ENCODE peak calls at places on chromosomes 3 and 15, in six cellular contexts. F, D, R, N, W and B are unnamed samples.

GRCh38 chr3:131091768-131092167 is 65.1 kb downstream of the NEK11 start:
- DNase-seq in F (no peak), D (no peak), R (no peak), N (no peak), W (no peak), B (no peak)

GRCh38 chr3:124174463-124174862 is 182.5 kb upstream of the ROPN1 start:
- DNase-seq in F (peak; percentile 30), D (no peak), R (no peak), N (no peak), W (peak; percentile 2), B (no peak)

GRCh38 chr3:186002884-186003472 is 65.2 kb upstream of the TRA2B start:
- DNase-seq in F (no peak), D (no peak), R (no peak), N (no peak), W (peak; percentile 41), B (no peak)

GRCh38 chr3:7847021-7847420 is 654.6 kb upstream of the LMCD1 start:
- DNase-seq in F (no peak), D (no peak), R (no peak), N (no peak), W (no peak), B (no peak)

GRCh38 chr3:138946554-138947302 is at the start of the genes FOXL2 and FOXL2NB:
- DNase-seq in F (no peak), D (no peak), R (no peak), N (no peak), W (peak; percentile 71), B (no peak)

GRCh38 chr15:39581501-39582285 is 814 bp downstream of the THBS1 start:
- DNase-seq in F (peak; percentile 77), D (peak; percentile 82), R (no peak), N (peak; percentile 80), W (peak; percentile 67), B (peak; percentile 88)

GRCh38 chr15:26844901-26845300 is 22.0 kb upstream of the GABRA5 start:
- DNase-seq in F (no peak), D (no peak), R (no peak), N (no peak), W (no peak), B (no peak)

GRCh38 chr15:57316451-57316850 is 59.9 kb upstream of the CGNL1 start:
- DNase-seq in F (no peak), D (no peak), R (no peak), N (no peak), W (no peak), B (no peak)

GRCh38 chr15:89034305-89034704 is 54.0 kb upstream of the ABHD2 start:
- DNase-seq in F (no peak), D (no peak), R (no peak), N (no peak), W (peak; percentile 41), B (no peak)

GRCh38 chr3:34780973-34781372 is 858.4 kb upstream of the ARPP21 start:
- DNase-seq in F (no peak), D (no peak), R (no peak), N (no peak), W (peak; percentile 3), B (no peak)

GRCh38 chr15:45203182-45203581 is 15.4 kb upstream of the SHF start:
- DNase-seq in F (no peak), D (no peak), R (no peak), N (no peak), W (peak; percentile 63), B (no peak)

GRCh38 chr15:98294126-98294525 is 333.6 kb downstream of the ARRDC4 start:
- DNase-seq in F (no peak), D (no peak), R (no peak), N (no peak), W (no peak), B (no peak)

GRCh38 chr15:48722764-48723661 is 77.5 kb upstream of the FBN1 start:
- DNase-seq in F (no peak), D (no peak), R (no peak), N (no peak), W (peak; percentile 51), B (no peak)

GRCh38 chr3:158097571-158098553 is 8.4 kb downstream of the SHOX2 start:
- DNase-seq in F (peak; percentile 85), D (peak; percentile 86), R (peak; percentile 78), N (peak; percentile 87), W (peak; percentile 55), B (no peak)

GRCh38 chr15:99409097-99409473 is 156.7 kb upstream of the MEF2A start:
- DNase-seq in F (no peak), D (peak; percentile 76), R (no peak), N (peak; percentile 81), W (peak; percentile 73), B (peak; percentile 80)

GRCh38 chr15:70783610-70784021 is 20.3 kb upstream of the UACA start:
- DNase-seq in F (no peak), D (peak; percentile 48), R (no peak), N (no peak), W (peak; percentile 58), B (no peak)

GRCh38 chr3:194657439-194657838 is 14.6 kb downstream of the LSG1 start:
- DNase-seq in F (no peak), D (no peak), R (no peak), N (no peak), W (no peak), B (no peak)

GRCh38 chr3:5032844-5033243 is 53.6 kb downstream of the BHLHE40 start:
- DNase-seq in F (no peak), D (no peak), R (no peak), N (no peak), W (no peak), B (no peak)

GRCh38 chr3:142053244-142053643 is 96.1 kb downstream of the TFDP2 start:
- DNase-seq in F (no peak), D (no peak), R (no peak), N (no peak), W (no peak), B (no peak)

GRCh38 chr15:101024111-101024695 is 105.0 kb downstream of the LRRK1 start:
- DNase-seq in F (no peak), D (peak; percentile 13), R (peak; percentile 8), N (no peak), W (peak; percentile 82), B (peak; percentile 78)

GRCh38 chr15:32957219-32957618 is 237.3 kb downstream of the FMN1 start:
- DNase-seq in F (no peak), D (no peak), R (no peak), N (no peak), W (no peak), B (no peak)

GRCh38 chr3:38590521-38590920 is 59.0 kb downstream of the SCN5A start:
- DNase-seq in F (no peak), D (peak; percentile 2), R (peak; percentile 12), N (no peak), W (no peak), B (no peak)

GRCh38 chr3:71931930-71932329 is 147.0 kb upstream of the PROK2 start:
- DNase-seq in F (no peak), D (no peak), R (no peak), N (no peak), W (no peak), B (no peak)

GRCh38 chr15:33454346-33454745 is 143.6 kb downstream of the RYR3 start:
- DNase-seq in F (no peak), D (no peak), R (no peak), N (no peak), W (no peak), B (no peak)

GRCh38 chr15:97189152-97189551 is 771.4 kb upstream of the ARRDC4 start:
- DNase-seq in F (no peak), D (no peak), R (no peak), N (no peak), W (no peak), B (no peak)

GRCh38 chr3:143822374-143822773 is 25.9 kb downstream of the SLC9A9 start:
- DNase-seq in F (no peak), D (no peak), R (no peak), N (no peak), W (no peak), B (peak; percentile 68)

GRCh38 chr15:80800067-80800466 is 20.9 kb downstream of the CEMIP start:
- DNase-seq in F (no peak), D (no peak), R (no peak), N (no peak), W (no peak), B (no peak)

DNA sequence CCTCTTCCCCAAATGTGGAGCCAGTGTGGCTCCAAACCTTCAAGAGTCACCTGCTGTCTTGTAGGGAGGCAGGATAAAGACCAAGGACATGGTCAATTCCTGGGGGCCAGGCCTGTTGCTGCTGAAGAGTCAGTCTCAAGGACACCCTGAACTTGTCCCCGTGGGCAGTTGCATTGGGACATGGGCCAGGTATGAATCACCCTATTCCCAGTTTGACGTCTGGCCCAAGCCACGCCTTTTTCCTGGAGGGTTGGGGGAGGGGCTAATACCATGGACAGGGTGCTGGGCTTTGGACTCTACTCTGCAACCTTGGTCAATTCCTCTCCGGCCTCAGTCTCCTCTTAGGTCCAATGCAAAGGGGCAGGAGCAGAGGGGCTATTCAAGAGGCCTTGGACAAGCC is 10.4 kb downstream of the ATP2B2 start:
- DNase-seq in F (peak; percentile 71), D (no peak), R (no peak), N (no peak), W (peak; percentile 35), B (no peak)
- H3K27ac ChIP-seq in F (no peak overlapping the region), D (no peak overlapping the region), R (no peak overlapping the region), N (no peak overlapping the region), W (no peak overlapping the region), B (no peak overlapping the region)

DNA sequence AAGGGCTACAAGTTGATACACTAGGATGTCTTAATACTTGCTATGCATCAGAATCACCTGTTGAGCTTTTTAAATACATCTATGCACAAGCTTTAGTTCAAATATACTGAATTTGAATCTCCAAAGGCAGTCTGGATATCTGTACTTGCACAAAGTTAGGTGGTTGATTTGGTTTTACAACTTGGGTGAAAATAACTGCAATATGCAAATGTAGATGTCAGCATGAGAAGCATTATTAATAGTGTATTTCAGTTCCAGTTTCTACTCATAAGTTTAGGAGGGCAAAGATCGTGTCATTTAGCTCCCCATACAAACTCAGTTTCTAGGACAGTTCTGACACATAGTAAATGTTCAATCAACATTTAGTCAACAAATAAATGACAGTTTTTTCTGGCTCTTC is 25.6 kb downstream of the IQCB1 start:
- DNase-seq in F (no peak), D (no peak), R (no peak), N (no peak), W (no peak), B (no peak)
- H3K4me3 ChIP-seq in F (no peak overlapping the region), D (no peak overlapping the region), R (no peak overlapping the region), N (no peak overlapping the region), W (no peak overlapping the region), B (no peak overlapping the region)

DNA sequence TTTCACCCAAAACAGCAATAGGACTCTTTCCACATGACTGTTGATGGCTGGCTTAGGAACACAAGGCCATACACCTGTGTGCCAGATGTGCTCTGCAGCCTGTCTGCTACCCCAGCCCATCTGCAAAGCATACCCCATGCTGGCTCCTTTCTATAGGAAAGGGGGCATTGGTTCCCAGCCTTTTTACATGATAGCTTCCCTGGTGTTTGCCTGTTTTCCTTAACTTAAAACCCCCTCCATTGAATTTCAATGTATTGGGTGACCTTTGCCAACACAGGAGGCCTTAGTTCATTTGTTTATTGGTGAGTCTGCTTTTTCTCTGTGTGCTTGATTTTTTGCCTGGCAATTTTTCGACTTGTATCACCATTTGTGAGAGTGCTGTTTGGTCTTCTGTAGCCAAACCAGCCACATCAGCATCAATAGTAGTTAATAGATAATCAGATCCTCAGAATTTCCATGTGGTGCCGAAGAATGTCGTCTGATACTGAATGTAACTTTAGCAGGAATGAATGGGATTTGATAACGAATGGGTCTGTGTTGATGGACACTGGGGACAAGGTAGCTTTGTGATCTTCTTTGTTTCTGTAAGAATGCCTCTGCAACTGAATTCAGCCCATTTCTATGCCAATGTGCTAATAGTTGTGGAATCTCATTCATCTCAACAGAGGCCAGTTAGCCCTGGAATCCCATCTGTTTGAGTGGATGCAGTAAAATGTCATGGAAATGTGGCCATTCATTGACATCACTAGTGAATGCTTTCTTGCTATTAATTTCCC is 272.2 kb upstream of the RARB start:
- DNase-seq in F (no peak), D (no peak), R (no peak), N (no peak), W (peak; percentile 13), B (no peak)
- H3K27ac ChIP-seq in F (no peak overlapping the region), D (no peak overlapping the region), R (no peak overlapping the region), N (no peak overlapping the region), W (peak overlapping the region; percentile 81), B (no peak overlapping the region)

GRCh38 chr3:42801784-42802183 is 2.5 kb downstream of the HIGD1A start:
- DNase-seq in F (no peak), D (no peak), R (no peak), N (no peak), W (no peak), B (no peak)
- H3K4me3 ChIP-seq in F (no peak overlapping the region), D (no peak overlapping the region), R (no peak overlapping the region), N (no peak overlapping the region), W (peak overlapping the region; percentile 44), B (no peak overlapping the region)